ENCODE peak calls at places on chromosome 6, in eight cellular contexts. Y, S, Q, T, F, N, D and P are unnamed samples.
A peak's percentile ranks its signal among the peaks of the same experiment; 100 is the strongest.

GRCh38 chr6:14146459-14147096 is 29.0 kb downstream of the CD83 start:
- DNase-seq in S (no peak), F (no peak), D (no peak), T (no peak), Y (no peak), Q (no peak), N (no peak), P (no peak)

GRCh38 chr6:7424967-7425807 is 35.6 kb downstream of the RIOK1 start:
- DNase-seq in F (no peak), Y (no peak), D (no peak), Q (no peak), S (no peak), T (no peak), N (no peak), P (no peak)

GRCh38 chr6:40536442-40536841 is 50.7 kb downstream of the LRFN2 start:
- DNase-seq in T (no peak), F (peak; percentile 45), N (no peak), S (no peak), D (no peak), Q (no peak), Y (no peak), P (no peak)

GRCh38 chr6:130148181-130148580 is 74.6 kb downstream of the SAMD3 start:
- DNase-seq in Q (no peak), N (no peak), Y (no peak), S (no peak), T (no peak), F (peak; percentile 18), D (no peak), P (peak; percentile 45)

GRCh38 chr6:37232430-37233017 is 25.0 kb upstream of the TBC1D22B start:
- DNase-seq in S (no peak), N (no peak), F (no peak), T (no peak), Q (no peak), Y (no peak), D (no peak), P (no peak)

GRCh38 chr6:26607434-26608230 is 10.9 kb downstream of the ABT1 start:
- DNase-seq in F (no peak), T (peak; percentile 25), Q (peak; percentile 39), Y (no peak), N (peak; percentile 46), S (no peak), D (no peak), P (peak; percentile 69)

GRCh38 chr6:105882833-105883232 is 203.3 kb upstream of the PRDM1 start:
- DNase-seq in F (no peak), N (no peak), Q (no peak), Y (no peak), D (no peak), T (peak; percentile 39), S (no peak), P (no peak)

GRCh38 chr6:54878705-54879104 is 32.1 kb downstream of the FAM83B start:
- DNase-seq in S (no peak), F (no peak), N (no peak), Q (no peak), D (no peak), T (no peak), Y (no peak), P (no peak)

GRCh38 chr6:33312361-33313104 is 1.3 kb downstream of the TAPBP start:
- DNase-seq in F (no peak), T (peak; percentile 65), Q (peak; percentile 78), D (peak; percentile 78), S (no peak), Y (peak; percentile 77), N (peak; percentile 89), P (peak; percentile 81)

GRCh38 chr6:127950566-127951141 is 49.8 kb upstream of the THEMIS start:
- DNase-seq in D (no peak), N (no peak), Q (no peak), T (no peak), F (no peak), S (no peak), Y (no peak), P (peak; percentile 28)

DNA sequence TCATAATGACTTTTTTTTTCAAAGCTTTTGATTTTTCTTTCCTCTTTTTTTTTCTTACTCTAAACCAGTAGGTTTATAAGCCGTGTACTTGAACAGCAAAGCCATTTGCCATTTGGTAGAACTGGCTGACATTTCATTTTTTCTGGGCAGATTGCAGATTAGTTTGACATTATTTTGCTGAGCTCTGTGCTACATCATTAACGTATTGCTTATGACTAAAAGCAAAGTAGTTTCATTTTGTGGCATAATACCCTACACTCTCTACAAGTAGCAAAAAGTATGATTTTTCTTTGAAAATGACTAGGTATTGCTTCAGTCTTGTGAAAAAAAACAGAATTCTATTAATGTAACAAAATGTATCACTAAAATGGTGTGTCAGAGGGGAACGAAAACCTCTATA is 141.3 kb downstream of the GRIK2 start:
- DNase-seq in F (no peak), N (no peak), D (no peak), Y (no peak), Q (no peak), S (no peak), T (no peak), P (no peak)
- H3K4me3 ChIP-seq in F (no peak overlapping the region), N (no peak overlapping the region), D (no peak overlapping the region), Y (no peak overlapping the region), Q (no peak overlapping the region), S (no peak overlapping the region), T (no peak overlapping the region), P (no peak overlapping the region)

GRCh38 chr6:44251576-44252524 is 4.9 kb downstream of the HSP90AB1 start:
- DNase-seq in D (no peak), Y (no peak), T (no peak), N (no peak), S (no peak), Q (no peak), F (no peak), P (no peak)

GRCh38 chr6:44249082-44249748 is 2.3 kb downstream of the HSP90AB1 start:
- DNase-seq in Y (no peak), Q (no peak), S (no peak), F (no peak), N (no peak), T (no peak), D (no peak), P (no peak)

GRCh38 chr6:44248579-44248978 is 1.7 kb downstream of the HSP90AB1 start:
- DNase-seq in Q (no peak), N (no peak), T (no peak), Y (no peak), F (no peak), S (no peak), D (no peak), P (no peak)

GRCh38 chr6:44250718-44251123 is 3.8 kb downstream of the HSP90AB1 start:
- DNase-seq in T (no peak), N (no peak), F (no peak), Y (no peak), S (no peak), Q (no peak), D (no peak), P (no peak)

DNA sequence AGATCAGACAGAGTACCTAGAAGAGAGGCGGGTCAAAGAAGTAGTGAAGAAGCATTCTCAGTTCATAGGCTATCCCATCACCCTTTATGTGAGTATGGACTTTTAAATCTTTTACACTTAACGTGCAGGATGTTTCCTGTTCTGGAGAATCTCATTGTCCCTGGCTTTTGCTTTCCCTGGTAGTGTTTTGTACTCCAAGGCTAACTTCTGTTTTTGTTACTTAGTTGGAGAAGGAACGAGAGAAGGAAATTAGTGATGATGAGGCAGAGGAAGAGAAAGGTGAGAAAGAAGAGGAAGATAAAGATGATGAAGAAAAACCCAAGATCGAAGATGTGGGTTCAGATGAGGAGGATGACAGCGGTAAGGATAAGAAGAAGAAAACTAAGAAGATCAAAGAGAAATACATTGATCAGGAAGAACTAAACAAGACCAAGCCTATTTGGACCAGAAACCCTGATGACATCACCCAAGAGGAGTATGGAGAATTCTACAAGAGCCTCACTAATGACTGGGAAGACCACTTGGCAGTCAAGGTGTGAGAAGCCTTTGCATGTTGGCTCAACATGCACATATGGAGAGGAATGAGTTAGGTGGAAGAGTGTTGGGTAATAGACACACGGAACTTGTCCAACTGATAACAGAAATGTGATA is 3.3 kb downstream of the HSP90AB1 start:
- DNase-seq in N (no peak), T (no peak), Q (no peak), S (no peak), D (no peak), F (no peak), Y (no peak), P (no peak)
- H3K4me1 ChIP-seq in N (peaks cover 7% of the 10 kb centered on the region), T (peaks cover 17% of the 10 kb centered on the region), Q (peaks cover 43% of the 10 kb centered on the region), S (peaks cover 40% of the 10 kb centered on the region), D (no peaks in the 10 kb centered on the region), F (no peaks in the 10 kb centered on the region), Y (peaks cover 15% of the 10 kb centered on the region), P (peaks cover 29% of the 10 kb centered on the region)

GRCh38 chr6:10391299-10391630 is 23.6 kb downstream of the TFAP2A start:
- DNase-seq in D (no peak), Q (no peak), T (no peak), Y (no peak), S (no peak), N (no peak), F (no peak), P (no peak)
- H3K4me3 ChIP-seq in D (no peak overlapping the region), Q (no peak overlapping the region), T (no peak overlapping the region), Y (no peak overlapping the region), S (no peak overlapping the region), N (no peak overlapping the region), F (no peak overlapping the region), P (no peak overlapping the region)

DNA sequence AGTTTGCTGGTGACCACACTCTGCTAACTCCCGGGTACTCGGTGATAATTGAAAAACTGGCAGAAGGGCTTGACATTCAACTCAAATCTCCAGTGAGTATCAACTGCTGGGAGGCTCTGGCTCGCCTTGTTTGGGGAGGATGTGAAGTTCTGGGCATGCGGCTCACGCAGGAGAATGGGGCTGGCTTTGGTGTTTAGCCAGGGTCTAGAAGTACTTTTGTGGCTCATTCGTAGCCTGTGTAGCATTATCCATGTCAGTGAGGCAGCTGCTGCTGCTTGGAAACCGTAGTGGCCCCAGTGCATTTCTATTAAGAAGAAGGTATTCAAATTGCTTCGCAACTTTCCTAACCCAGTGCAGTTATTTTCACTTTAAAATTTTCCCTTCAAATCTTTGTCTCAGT is 52.2 kb downstream of the KDM1B start:
- DNase-seq in T (no peak), F (no peak), Y (no peak), S (no peak), N (no peak), D (no peak), Q (no peak), P (no peak)
- H3K4me1 ChIP-seq in T (peaks cover 20% of the 10 kb centered on the region), F (peaks cover 1% of the 10 kb centered on the region), Y (no peaks in the 10 kb centered on the region), S (no peaks in the 10 kb centered on the region), N (no peaks in the 10 kb centered on the region), D (no peaks in the 10 kb centered on the region), Q (no peaks in the 10 kb centered on the region), P (no peaks in the 10 kb centered on the region)

GRCh38 chr6:41700577-41701347 is 34.6 kb downstream of the TFEB start:
- DNase-seq in Y (no peak), N (no peak), S (no peak), Q (no peak), D (no peak), T (no peak), F (no peak), P (no peak)
- H3K4me3 ChIP-seq in Y (no peak overlapping the region), N (no peak overlapping the region), S (no peak overlapping the region), Q (no peak overlapping the region), D (no peak overlapping the region), T (no peak overlapping the region), F (no peak overlapping the region), P (no peak overlapping the region)

DNA sequence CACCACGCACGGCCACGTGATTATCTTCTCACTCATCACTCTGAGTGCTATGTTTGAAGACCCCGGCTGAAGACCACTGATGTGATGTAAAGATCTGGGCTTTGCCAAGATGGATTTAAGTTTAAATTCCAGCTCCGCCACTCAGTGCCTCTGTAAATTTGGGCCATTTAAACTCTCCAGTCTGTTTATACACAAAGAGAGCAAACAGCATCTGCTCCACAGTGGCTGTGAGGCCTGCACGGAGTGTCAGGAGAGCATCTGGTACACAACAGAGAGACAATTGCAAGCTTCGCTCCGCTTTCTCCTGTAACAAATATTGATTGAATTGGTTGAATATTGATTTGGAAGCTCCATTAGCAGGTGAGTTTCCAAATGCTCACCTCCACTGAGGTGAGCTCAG is 80.5 kb upstream of the FRMD1 start:
- DNase-seq in Q (no peak), D (no peak), T (no peak), N (no peak), F (no peak), Y (no peak), S (peak; percentile 4), P (no peak)
- H3K4me1 ChIP-seq in Q (peaks cover 6% of the 10 kb centered on the region), D (no peaks in the 10 kb centered on the region), T (peaks cover 31% of the 10 kb centered on the region), N (no peaks in the 10 kb centered on the region), F (peaks cover 2% of the 10 kb centered on the region), Y (peaks cover 10% of the 10 kb centered on the region), S (no peaks in the 10 kb centered on the region), P (no peaks in the 10 kb centered on the region)